ENCODE peak calls at places on chromosomes 12 and 14, in seven cellular contexts. C is astrocyte; A is adipocyte; O is AG10803; P is LoVo; Y is A549; K is activated CD4-positive, alpha-beta T cell treated with anti-CD3 and anti-CD28 coated beads, Interleukin-2, amount 10 ng/mL, durations not matched to agents 7 days and 5 days. H is an unnamed sample.

GRCh38 chr14:23933108-23933507 is 20.5 kb upstream of the DHRS4 start:
- DNase-seq in A (no peak), C (no peak), P (no peak), O (no peak), Y (no peak), K (no peak), H (no peak)

GRCh38 chr12:72901685-72902084 is 629.5 kb downstream of the TRHDE start:
- DNase-seq in P (no peak), Y (no peak), C (no peak), O (no peak), K (no peak), A (no peak), H (no peak)

GRCh38 chr12:108838194-108839010 is 19.0 kb downstream of the SSH1 start:
- DNase-seq in K (peak), P (peak), O (peak), Y (peak), C (peak), A (peak), H (peak)

GRCh38 chr14:36054353-36055051 is 122.0 kb downstream of the PTCSC3 start:
- DNase-seq in Y (no peak), P (no peak), A (no peak), O (no peak), K (no peak), C (no peak), H (no peak)

GRCh38 chr14:94376108-94376975 is 12.1 kb downstream of the SERPINA1 start:
- DNase-seq in Y (no peak), K (no peak), P (no peak), A (no peak), O (no peak), C (no peak), H (no peak)

GRCh38 chr12:100743060-100743459 is 51.5 kb upstream of the ANO4 start:
- DNase-seq in C (no peak), P (no peak), O (no peak), Y (no peak), K (no peak), A (no peak), H (no peak)

GRCh38 chr14:50620341-50620740 is 47.8 kb downstream of the SAV1 start:
- DNase-seq in A (no peak), C (peak), P (no peak), Y (no peak), O (no peak), K (no peak), H (no peak)

GRCh38 chr12:122166422-122167327 is 7.3 kb downstream of the IL31 start:
- DNase-seq in Y (no peak), A (no peak), P (no peak), K (peak), C (no peak), O (no peak), H (no peak)

GRCh38 chr12:79689477-79690155 is 1.1 kb downstream of the PAWR start:
- DNase-seq in K (no peak), A (peak), C (no peak), P (peak), Y (peak), O (peak), H (peak)

GRCh38 chr12:21149849-21150248 is 18.9 kb downstream of the SLCO1B1 start:
- DNase-seq in A (no peak), C (no peak), O (no peak), Y (no peak), P (no peak), K (no peak), H (no peak)

GRCh38 chr12:117039891-117040309 is 59.3 kb downstream of the TESC start:
- DNase-seq in A (no peak), K (no peak), P (no peak), Y (no peak), C (no peak), O (no peak), H (no peak)

GRCh38 chr12:93968928-93969327 is 179.4 kb upstream of the PLXNC1 start:
- DNase-seq in K (no peak), Y (no peak), O (no peak), P (no peak), C (no peak), A (no peak), H (no peak)

GRCh38 chr12:45166056-45166455 is 49.8 kb upstream of the ANO6 start:
- DNase-seq in Y (no peak), A (no peak), C (peak), P (no peak), K (no peak), O (peak), H (no peak)

GRCh38 chr12:88895634-88896033 is 315.4 kb upstream of the KITLG start:
- DNase-seq in O (no peak), P (no peak), A (no peak), Y (no peak), K (no peak), C (no peak), H (no peak)

GRCh38 chr14:70080081-70080480 is 108.7 kb downstream of the SLC8A3 start:
- DNase-seq in Y (no peak), A (no peak), K (no peak), C (no peak), P (no peak), O (no peak), H (no peak)

GRCh38 chr12:88227263-88227662 is 85.2 kb downstream of the TMTC3 start:
- DNase-seq in A (no peak), O (no peak), C (no peak), K (no peak), Y (no peak), P (no peak), H (no peak)

GRCh38 chr12:125981610-125982253 is 916.5 kb downstream of the AACS start:
- DNase-seq in C (no peak), P (no peak), O (no peak), K (no peak), Y (no peak), A (no peak), H (no peak)

GRCh38 chr14:90585106-90585505 is 188.3 kb downstream of the CALM1 start:
- DNase-seq in K (no peak), Y (no peak), A (no peak), P (no peak), C (no peak), O (no peak), H (no peak)

GRCh38 chr12:57552692-57553321 is 3.0 kb downstream of the KIF5A start:
- DNase-seq in O (peak), A (peak), C (peak), Y (no peak), K (no peak), P (no peak), H (peak)

GRCh38 chr14:78848234-78848820 is 678.2 kb downstream of the NRXN3 start:
- DNase-seq in O (peak), P (peak), K (peak), C (peak), A (peak), Y (peak), H (peak)

H was measured in MG63.